ENCODE peak calls at places on chromosome 12, in five cellular contexts. H, T, O, L and F are unnamed samples.

GRCh38 chr12:43861015-43861846 is 25.4 kb downstream of the TMEM117 start:
- DNase-seq in H (no peak), T (no peak), O (no peak), L (no peak), F (no peak)

GRCh38 chr12:103773109-103773905 is 67.7 kb downstream of the NT5DC3 start:
- DNase-seq in H (no peak), T (no peak), O (no peak), L (no peak), F (no peak)

GRCh38 chr12:93173178-93173957 is 204.4 kb upstream of the NUDT4 start:
- DNase-seq in H (no peak), T (no peak), O (no peak), L (no peak), F (no peak)

GRCh38 chr12:42284876-42285275 is 41.0 kb downstream of the ZCRB1 start:
- DNase-seq in H (no peak), T (no peak), O (no peak), L (no peak), F (no peak)

GRCh38 chr12:130987151-130987931 is 33.6 kb downstream of the ADGRD1 start:
- DNase-seq in H (no peak), T (no peak), O (no peak), L (no peak), F (peak)

GRCh38 chr12:49706351-49707126 is 666 bp downstream of the FMNL3 start:
- DNase-seq in H (no peak), T (peak), O (peak), L (no peak), F (peak)

GRCh38 chr12:6613015-6613775 is 6.0 kb upstream of the CHD4 start:
- DNase-seq in H (peak), T (peak), O (peak), L (peak), F (peak)

GRCh38 chr12:124296295-124296915 is 1.5 kb downstream of the RFLNA start:
- DNase-seq in H (no peak), T (no peak), O (peak), L (no peak), F (no peak)

GRCh38 chr12:71057330-71057729 is 100.5 kb downstream of the TSPAN8 start:
- DNase-seq in H (no peak), T (no peak), O (no peak), L (no peak), F (no peak)

GRCh38 chr12:103850429-103850828 is 9.4 kb upstream of the NT5DC3 start:
- DNase-seq in H (no peak), T (no peak), O (no peak), L (no peak), F (no peak)

GRCh38 chr12:1920971-1921370 is 2.5 kb upstream of the CACNA2D4 start:
- DNase-seq in H (peak), T (peak), O (no peak), L (peak), F (no peak)

GRCh38 chr12:52010692-52011601 is 4.2 kb downstream of the TAMALIN start:
- DNase-seq in H (no peak), T (no peak), O (no peak), L (no peak), F (no peak)

GRCh38 chr12:2646341-2646740 is 148.4 kb upstream of the FKBP4 start:
- DNase-seq in H (no peak), T (no peak), O (peak), L (no peak), F (no peak)

GRCh38 chr12:123972448-123973401 is at the start of the genes CCDC92 and ZNF664:
- DNase-seq in H (peak), T (peak), O (peak), L (peak), F (peak)

GRCh38 chr12:92065664-92066063 is 80.0 kb downstream of the BTG1 start:
- DNase-seq in H (no peak), T (no peak), O (no peak), L (no peak), F (no peak)

GRCh38 chr12:12818693-12819092 is 5.5 kb downstream of the DDX47 start:
- DNase-seq in H (no peak), T (no peak), O (no peak), L (no peak), F (no peak)

GRCh38 chr12:3560295-3560620 is 69.3 kb downstream of the PRMT8 start:
- DNase-seq in H (no peak), T (no peak), O (no peak), L (no peak), F (no peak)

GRCh38 chr12:94098466-94098865 is 49.9 kb upstream of the PLXNC1 start:
- DNase-seq in H (no peak), T (no peak), O (no peak), L (no peak), F (no peak)

GRCh38 chr12:44379827-44380226 is 496.3 kb downstream of the NELL2 start:
- DNase-seq in H (no peak), T (no peak), O (no peak), L (no peak), F (no peak)

GRCh38 chr12:92675092-92675865 is 27.5 kb upstream of the PLEKHG7 start:
- DNase-seq in H (no peak), T (no peak), O (no peak), L (no peak), F (no peak)

GRCh38 chr12:94074970-94075695 is 73.2 kb upstream of the PLXNC1 start:
- DNase-seq in H (peak), T (no peak), O (peak), L (no peak), F (peak)

GRCh38 chr12:128510527-128510926 is 243.6 kb downstream of the TMEM132C start:
- DNase-seq in H (no peak), T (no peak), O (no peak), L (no peak), F (no peak)

GRCh38 chr12:5746496-5746895 is 198.6 kb downstream of the ANO2 start:
- DNase-seq in H (no peak), T (no peak), O (no peak), L (no peak), F (no peak)

GRCh38 chr12:77382096-77382742 is 316.9 kb upstream of the E2F7 start:
- DNase-seq in H (no peak), T (no peak), O (no peak), L (no peak), F (no peak)

DNA sequence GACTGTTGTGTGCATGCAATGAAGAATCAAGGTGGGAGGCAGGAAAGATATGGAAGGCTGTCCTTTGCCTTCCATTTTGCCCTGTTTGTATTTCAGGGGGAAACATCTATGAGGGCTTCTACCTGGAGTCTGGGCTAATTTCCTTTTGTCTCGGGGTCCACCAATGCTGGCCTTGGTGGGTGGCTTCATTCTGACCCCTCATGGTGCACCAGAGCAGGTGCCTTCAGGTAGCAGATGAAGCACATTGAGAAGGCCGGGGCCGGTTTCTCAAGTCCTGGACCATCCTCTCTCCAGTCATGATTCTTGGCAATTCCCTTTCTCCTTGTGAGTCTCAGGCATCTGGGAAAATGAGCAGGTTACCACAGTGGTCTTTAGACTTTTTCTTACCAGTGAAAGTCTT is 47.2 kb downstream of the RPH3A start:
- DNase-seq in H (no peak), T (no peak), O (no peak), L (no peak), F (no peak)
- TF ChIP-seq CTCF in H (no peak), T (no peak), O (no peak), L (no peak), F (no peak)

GRCh38 chr12:122895757-122896636 is at the start of gene VPS37B:
- DNase-seq in H (peak), T (peak), O (peak), L (peak), F (peak)

GRCh38 chr12:122894173-122895121 is 1.5 kb downstream of the VPS37B start:
- DNase-seq in H (no peak), T (no peak), O (peak), L (no peak), F (no peak)

GRCh38 chr12:122895290-122895689 is 634 bp downstream of the VPS37B start:
- DNase-seq in H (no peak), T (no peak), O (no peak), L (no peak), F (no peak)

GRCh38 chr12:122893208-122894151 is 2.4 kb downstream of the VPS37B start:
- DNase-seq in H (no peak), T (no peak), O (no peak), L (no peak), F (no peak)

GRCh38 chr12:122896662-122897061 is 738 bp upstream of the VPS37B start:
- DNase-seq in H (no peak), T (no peak), O (peak), L (no peak), F (no peak)
- H3K27ac ChIP-seq in H (no peak), T (peak), O (no peak), L (peak), F (no peak)

GRCh38 chr12:30201301-30202160 is 417.8 kb upstream of the TMTC1 start:
- DNase-seq in H (no peak), T (no peak), O (peak), L (no peak), F (no peak)
- H3K4me3 ChIP-seq in H (no peak), T (peak), O (peak), L (no peak), F (peak)

GRCh38 chr12:99224237-99224636 is 423.3 kb upstream of the GARIN6 start:
- DNase-seq in H (no peak), T (no peak), O (no peak), L (no peak), F (no peak)
- TF ChIP-seq CTCF in H (no peak), T (no peak), O (no peak), L (no peak), F (no peak)

GRCh38 chr12:108811411-108812185 is 45.8 kb downstream of the SSH1 start:
- DNase-seq in H (no peak), T (no peak), O (no peak), L (no peak), F (no peak)

GRCh38 chr12:108814462-108815211 is 42.7 kb downstream of the SSH1 start:
- DNase-seq in H (peak), T (no peak), O (no peak), L (no peak), F (no peak)

GRCh38 chr12:108815369-108815768 is 42.0 kb downstream of the SSH1 start:
- DNase-seq in H (no peak), T (no peak), O (no peak), L (no peak), F (no peak)

GRCh38 chr12:108810636-108811035 is 46.7 kb downstream of the SSH1 start:
- DNase-seq in H (no peak), T (no peak), O (no peak), L (no peak), F (no peak)

GRCh38 chr12:108812324-108812723 is 45.1 kb downstream of the SSH1 start:
- DNase-seq in H (no peak), T (no peak), O (no peak), L (no peak), F (no peak)
- H3K27ac ChIP-seq in H (no peak), T (no peak), O (no peak), L (no peak), F (peak)